ENCODE peak calls at places on chromosomes 5 and 9, in nine cellular contexts. Y is CD8-positive, alpha-beta memory T cell; Q is astrocyte of the spinal cord; P is NAMALWA; M is HCT116; G is HFF-Myc; S is BJ; K is NCI-H524; J is mesendoderm. R is an unnamed sample.
A peak's percentile ranks its signal among the peaks of the same experiment; 100 is the strongest.

GRCh38 chr5:38226091-38226490 is 32.3 kb upstream of the EGFLAM start:
- DNase-seq in P (no peak), Q (no peak), K (no peak), Y (no peak), G (no peak), M (no peak), S (no peak), J (no peak), R (no peak)

GRCh38 chr5:34591723-34592122 is 64.4 kb upstream of the RAI14 start:
- DNase-seq in P (no peak), J (no peak), K (no peak), Q (no peak), Y (no peak), S (no peak), M (no peak), G (no peak), R (no peak)

GRCh38 chr5:109199294-109199693 is 210.5 kb downstream of the PJA2 start:
- DNase-seq in K (no peak), J (no peak), Q (no peak), M (no peak), G (no peak), Y (no peak), P (no peak), S (no peak), R (no peak)

GRCh38 chr5:102937916-102938315 is 182.0 kb downstream of the GIN1 start:
- DNase-seq in S (no peak), G (no peak), Q (peak; percentile 12), J (no peak), M (no peak), K (no peak), Y (no peak), P (no peak), R (no peak)

GRCh38 chr5:171484460-171484899 is 65.0 kb downstream of the FGF18 start:
- DNase-seq in M (peak; percentile 10), J (no peak), Q (no peak), K (no peak), S (no peak), P (peak; percentile 60), G (no peak), Y (peak; percentile 37), R (no peak)

GRCh38 chr9:134217431-134218210 is 53.3 kb upstream of the RNU6ATAC start:
- DNase-seq in J (peak; percentile 79), G (no peak), S (no peak), Y (no peak), M (peak; percentile 24), Q (no peak), P (peak; percentile 55), K (peak; percentile 25), R (no peak)

GRCh38 chr9:85900504-85901201 is 40.3 kb upstream of the NAA35 start:
- DNase-seq in Q (peak; percentile 29), G (no peak), S (no peak), K (no peak), P (peak; percentile 52), J (peak; percentile 69), Y (peak; percentile 40), M (peak; percentile 37), R (peak; percentile 12)

GRCh38 chr5:36090033-36090432 is 23.4 kb upstream of the UGT3A2 start:
- DNase-seq in Y (no peak), M (peak; percentile 29), G (peak; percentile 36), S (no peak), P (peak; percentile 81), Q (peak; percentile 5), J (peak; percentile 95), K (peak; percentile 77), R (no peak)

GRCh38 chr5:14216902-14217301 is 73.8 kb downstream of the TRIO start:
- DNase-seq in K (no peak), Y (no peak), J (peak; percentile 93), Q (no peak), S (no peak), G (no peak), P (no peak), M (no peak), R (no peak)

R was measured in Panc1.